ENCODE peak calls at places on chromosomes 13 and 19, in four cellular contexts. One of them, this sample, is unnamed.

GRCh38 chr13:109255457-109255856 is 530.9 kb downstream of the IRS2 start:
- DNase-seq in HepG2: no peak
- DNase-seq in K562: no peak
- DNase-seq in GM12878: no peak
- DNase-seq in this sample: no peak

GRCh38 chr13:73365240-73365639 is 306.4 kb downstream of the KLF5 start:
- DNase-seq in HepG2: no peak
- DNase-seq in K562: no peak
- DNase-seq in GM12878: no peak
- DNase-seq in this sample: no peak

GRCh38 chr19:43362745-43363144 is 9.3 kb downstream of the CD177 start:
- DNase-seq in HepG2: no peak
- DNase-seq in K562: no peak
- DNase-seq in GM12878: no peak
- DNase-seq in this sample: no peak

GRCh38 chr13:110347535-110348308 is 40.6 kb downstream of the COL4A2 start:
- DNase-seq in HepG2: peak
- DNase-seq in K562: no peak
- DNase-seq in GM12878: no peak
- DNase-seq in this sample: no peak

GRCh38 chr13:33132644-33133440 is 116.6 kb downstream of the KL start:
- DNase-seq in HepG2: no peak
- DNase-seq in K562: no peak
- DNase-seq in GM12878: no peak
- DNase-seq in this sample: no peak

GRCh38 chr19:2167896-2168618 is 4.3 kb downstream of the DOT1L start:
- DNase-seq in HepG2: peak
- DNase-seq in K562: peak
- DNase-seq in GM12878: peak
- DNase-seq in this sample: no peak

GRCh38 chr19:47729799-47730520 is 15.4 kb upstream of the NOP53 start:
- DNase-seq in HepG2: peak
- DNase-seq in K562: peak
- DNase-seq in GM12878: no peak
- DNase-seq in this sample: peak

GRCh38 chr19:10923503-10924076 is 4.8 kb downstream of the YIPF2 start:
- DNase-seq in HepG2: no peak
- DNase-seq in K562: no peak
- DNase-seq in GM12878: no peak
- DNase-seq in this sample: no peak

GRCh38 chr13:40765602-40766001 is 5.4 kb downstream of the MRPS31 start:
- DNase-seq in HepG2: no peak
- DNase-seq in K562: no peak
- DNase-seq in GM12878: no peak
- DNase-seq in this sample: no peak

GRCh38 chr13:52012512-52012836 is 276 bp downstream of the ALG11 start:
- DNase-seq in HepG2: no peak
- DNase-seq in K562: no peak
- DNase-seq in GM12878: no peak
- DNase-seq in this sample: no peak

GRCh38 chr19:29800086-29800825 is 11.5 kb upstream of the CCNE1 start:
- DNase-seq in HepG2: no peak
- DNase-seq in K562: no peak
- DNase-seq in GM12878: no peak
- DNase-seq in this sample: no peak

GRCh38 chr13:45705936-45706335 is 3.8 kb downstream of the CBY2 start:
- DNase-seq in HepG2: no peak
- DNase-seq in K562: no peak
- DNase-seq in GM12878: peak
- DNase-seq in this sample: no peak

GRCh38 chr13:80716610-80717081 is 375.7 kb upstream of the SPRY2 start:
- DNase-seq in HepG2: no peak
- DNase-seq in K562: peak
- DNase-seq in GM12878: no peak
- DNase-seq in this sample: no peak

GRCh38 chr19:48818234-48818823 is 7.5 kb upstream of the BCAT2 start:
- DNase-seq in HepG2: no peak
- DNase-seq in K562: no peak
- DNase-seq in GM12878: no peak
- DNase-seq in this sample: no peak

GRCh38 chr13:66618702-66619101 is 611.4 kb downstream of the PCDH9 start:
- DNase-seq in HepG2: peak
- DNase-seq in K562: no peak
- DNase-seq in GM12878: no peak
- DNase-seq in this sample: no peak

GRCh38 chr19:38003427-38004099 is 96.6 kb downstream of the SIPA1L3 start:
- DNase-seq in HepG2: no peak
- DNase-seq in K562: no peak
- DNase-seq in GM12878: peak
- DNase-seq in this sample: peak

GRCh38 chr19:11708457-11708856 is 30.3 kb downstream of the ZNF823 start:
- DNase-seq in HepG2: no peak
- DNase-seq in K562: no peak
- DNase-seq in GM12878: no peak
- DNase-seq in this sample: no peak

GRCh38 chr19:18777156-18777724 is 13.9 kb downstream of the COMP start:
- DNase-seq in HepG2: no peak
- DNase-seq in K562: no peak
- DNase-seq in GM12878: no peak
- DNase-seq in this sample: no peak

GRCh38 chr13:48531416-48532145 is 1.3 kb downstream of the RCBTB2 start:
- DNase-seq in HepG2: peak
- DNase-seq in K562: peak
- DNase-seq in GM12878: peak
- DNase-seq in this sample: no peak

GRCh38 chr13:96191367-96191766 is 101.5 kb downstream of the HS6ST3 start:
- DNase-seq in HepG2: no peak
- DNase-seq in K562: no peak
- DNase-seq in GM12878: no peak
- DNase-seq in this sample: no peak

GRCh38 chr19:33524024-33524664 is 2.6 kb upstream of the PEPD start:
- DNase-seq in HepG2: no peak
- DNase-seq in K562: no peak
- DNase-seq in GM12878: no peak
- DNase-seq in this sample: no peak

GRCh38 chr19:4529924-4530522 is 5.0 kb downstream of the PLIN5 start:
- DNase-seq in HepG2: no peak
- DNase-seq in K562: no peak
- DNase-seq in GM12878: no peak
- DNase-seq in this sample: no peak
- TF ChIP-seq USF2 in HepG2: no peak
- TF ChIP-seq USF2 in K562: no peak
- TF ChIP-seq USF2 in GM12878: no peak
- TF ChIP-seq USF2 in this sample: no peak

DNA sequence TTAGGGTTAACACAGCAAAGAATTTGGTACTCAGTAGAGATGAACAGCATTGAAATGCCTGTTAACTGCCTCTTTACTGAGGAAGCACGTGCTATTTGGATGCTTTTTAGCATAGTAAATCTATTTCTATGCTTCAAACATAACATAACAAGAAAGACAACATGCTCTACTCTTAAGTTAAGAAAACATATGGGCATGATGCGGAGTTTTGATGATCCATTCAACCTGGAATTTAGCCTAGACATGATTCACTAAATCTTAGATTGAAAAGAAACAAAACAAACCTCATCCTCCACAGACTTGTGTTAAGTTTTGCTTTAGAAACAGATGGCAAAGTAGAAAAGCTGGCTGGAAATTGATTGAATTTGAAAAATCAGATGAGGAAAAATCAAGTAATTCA is 593.8 kb downstream of the OLFM4 start:
- DNase-seq in HepG2: no peak
- DNase-seq in K562: no peak
- DNase-seq in GM12878: no peak
- DNase-seq in this sample: no peak
- TF ChIP-seq CBFB in HepG2: no peak
- TF ChIP-seq CBFB in K562: no peak
- TF ChIP-seq CBFB in GM12878: no peak
- TF ChIP-seq CBFB in this sample: no peak

GRCh38 chr19:16078759-16079707 is 2.7 kb downstream of the TPM4 start:
- DNase-seq in HepG2: peak
- DNase-seq in K562: peak
- DNase-seq in GM12878: peak
- DNase-seq in this sample: no peak
- TF ChIP-seq ATF2 in HepG2: no peak
- TF ChIP-seq ATF2 in K562: no peak
- TF ChIP-seq ATF2 in GM12878: peak
- TF ChIP-seq ATF2 in this sample: no peak

GRCh38 chr19:54106716-54107115 is 4.1 kb downstream of the NDUFA3 start:
- DNase-seq in HepG2: no peak
- DNase-seq in K562: no peak
- DNase-seq in GM12878: no peak
- DNase-seq in this sample: no peak

GRCh38 chr19:54107876-54108490 is 5.3 kb downstream of the NDUFA3 start:
- DNase-seq in HepG2: no peak
- DNase-seq in K562: no peak
- DNase-seq in GM12878: no peak
- DNase-seq in this sample: no peak

GRCh38 chr19:54105796-54106195 is 3.1 kb downstream of the NDUFA3 start:
- DNase-seq in HepG2: no peak
- DNase-seq in K562: no peak
- DNase-seq in GM12878: no peak
- DNase-seq in this sample: no peak

GRCh38 chr19:54108496-54108895 is 5.8 kb downstream of the NDUFA3 start:
- DNase-seq in HepG2: no peak
- DNase-seq in K562: no peak
- DNase-seq in GM12878: no peak
- DNase-seq in this sample: no peak

GRCh38 chr19:54109651-54110050 is 5.8 kb downstream of the TFPT start:
- DNase-seq in HepG2: no peak
- DNase-seq in K562: no peak
- DNase-seq in GM12878: no peak
- DNase-seq in this sample: no peak
- TF ChIP-seq USF2 in HepG2: no peak
- TF ChIP-seq USF2 in K562: no peak
- TF ChIP-seq USF2 in GM12878: no peak
- TF ChIP-seq USF2 in this sample: no peak